ENCODE peak calls at places on chromosomes 11 and 22, in five cellular contexts. One of them, this sample, is unnamed.

GRCh38 chr11:1059759-1060158 is 14.9 kb upstream of the MUC2 start:
- DNase-seq in SJSA1: no peak
- DNase-seq in IMR-90: no peak
- DNase-seq in breast epithelium: no peak
- DNase-seq in mammary epithelial cell: no peak
- DNase-seq in this sample: no peak

GRCh38 chr11:13210424-13210823 is 67.2 kb upstream of the BMAL1 start:
- DNase-seq in SJSA1: peak; percentile 87
- DNase-seq in breast epithelium: peak; percentile 66
- DNase-seq in IMR-90: peak; percentile 84
- DNase-seq in mammary epithelial cell: peak; percentile 63
- DNase-seq in this sample: peak; percentile 59

GRCh38 chr11:72614381-72614780 is 59.8 kb downstream of the PDE2A start:
- DNase-seq in SJSA1: no peak
- DNase-seq in IMR-90: no peak
- DNase-seq in mammary epithelial cell: no peak
- DNase-seq in breast epithelium: no peak
- DNase-seq in this sample: no peak

GRCh38 chr22:23029521-23030228 is 40.6 kb upstream of the GNAZ start:
- DNase-seq in SJSA1: no peak
- DNase-seq in mammary epithelial cell: no peak
- DNase-seq in IMR-90: no peak
- DNase-seq in breast epithelium: no peak
- DNase-seq in this sample: no peak

GRCh38 chr11:43943931-43944751 is 1.7 kb downstream of the C11orf96 start:
- DNase-seq in SJSA1: peak; percentile 65
- DNase-seq in breast epithelium: no peak
- DNase-seq in mammary epithelial cell: peak; percentile 84
- DNase-seq in IMR-90: peak; percentile 28
- DNase-seq in this sample: peak; percentile 56

GRCh38 chr22:19663286-19663815 is 51.0 kb upstream of the SEPTIN5 start:
- DNase-seq in SJSA1: no peak
- DNase-seq in mammary epithelial cell: peak; percentile 65
- DNase-seq in IMR-90: peak; percentile 76
- DNase-seq in breast epithelium: no peak
- DNase-seq in this sample: peak; percentile 83

GRCh38 chr11:125075900-125076317 is 12.8 kb downstream of the SLC37A2 start:
- DNase-seq in IMR-90: no peak
- DNase-seq in SJSA1: no peak
- DNase-seq in breast epithelium: no peak
- DNase-seq in mammary epithelial cell: peak; percentile 28
- DNase-seq in this sample: peak; percentile 29

GRCh38 chr22:42932857-42933782 is 76.0 kb upstream of the ARFGAP3 start:
- DNase-seq in IMR-90: peak; percentile 28
- DNase-seq in mammary epithelial cell: no peak
- DNase-seq in SJSA1: no peak
- DNase-seq in breast epithelium: no peak
- DNase-seq in this sample: peak; percentile 41

GRCh38 chr11:85737738-85738137 is 51.7 kb upstream of the CCDC89 start:
- DNase-seq in breast epithelium: no peak
- DNase-seq in mammary epithelial cell: no peak
- DNase-seq in IMR-90: no peak
- DNase-seq in SJSA1: no peak
- DNase-seq in this sample: no peak

GRCh38 chr22:19579113-19579811 is 55.1 kb upstream of the CLDN5 start:
- DNase-seq in SJSA1: no peak
- DNase-seq in mammary epithelial cell: no peak
- DNase-seq in breast epithelium: no peak
- DNase-seq in IMR-90: no peak
- DNase-seq in this sample: no peak

GRCh38 chr11:108975641-108976071 is 310.8 kb downstream of the DDX10 start:
- DNase-seq in IMR-90: no peak
- DNase-seq in SJSA1: no peak
- DNase-seq in breast epithelium: no peak
- DNase-seq in mammary epithelial cell: no peak
- DNase-seq in this sample: no peak

GRCh38 chr11:130612291-130612802 is 163.9 kb downstream of the ADAMTS15 start:
- DNase-seq in SJSA1: no peak
- DNase-seq in breast epithelium: no peak
- DNase-seq in mammary epithelial cell: peak; percentile 57
- DNase-seq in IMR-90: peak; percentile 73
- DNase-seq in this sample: peak; percentile 82

GRCh38 chr22:48701296-48702030 is 1126.2 kb downstream of the BRD1 start:
- DNase-seq in IMR-90: no peak
- DNase-seq in mammary epithelial cell: no peak
- DNase-seq in breast epithelium: no peak
- DNase-seq in SJSA1: no peak
- DNase-seq in this sample: no peak

GRCh38 chr11:729492-730074 is 17.7 kb upstream of the TALDO1 start:
- DNase-seq in IMR-90: no peak
- DNase-seq in breast epithelium: no peak
- DNase-seq in SJSA1: no peak
- DNase-seq in mammary epithelial cell: no peak
- DNase-seq in this sample: no peak

GRCh38 chr11:95461858-95462257 is 230.9 kb upstream of the SESN3 start:
- DNase-seq in SJSA1: no peak
- DNase-seq in mammary epithelial cell: no peak
- DNase-seq in IMR-90: no peak
- DNase-seq in breast epithelium: no peak
- DNase-seq in this sample: no peak

GRCh38 chr11:100823360-100823759 is 136.3 kb downstream of the ARHGAP42 start:
- DNase-seq in mammary epithelial cell: no peak
- DNase-seq in IMR-90: peak; percentile 36
- DNase-seq in breast epithelium: no peak
- DNase-seq in SJSA1: no peak
- DNase-seq in this sample: no peak

GRCh38 chr11:126352934-126353801 is 2.3 kb upstream of the ST3GAL4 start:
- DNase-seq in IMR-90: peak; percentile 75
- DNase-seq in mammary epithelial cell: peak; percentile 86
- DNase-seq in SJSA1: no peak
- DNase-seq in breast epithelium: no peak
- DNase-seq in this sample: peak; percentile 65

GRCh38 chr11:7555067-7555699 is 41.4 kb downstream of the PPFIBP2 start:
- DNase-seq in mammary epithelial cell: no peak
- DNase-seq in SJSA1: no peak
- DNase-seq in IMR-90: no peak
- DNase-seq in breast epithelium: peak; percentile 69
- DNase-seq in this sample: no peak

GRCh38 chr22:29275819-29276565 is 7.9 kb downstream of the EWSR1 start:
- DNase-seq in breast epithelium: no peak
- DNase-seq in SJSA1: no peak
- DNase-seq in mammary epithelial cell: no peak
- DNase-seq in IMR-90: no peak
- DNase-seq in this sample: no peak

GRCh38 chr11:44701276-44701675 is 25.5 kb upstream of the TSPAN18 start:
- DNase-seq in mammary epithelial cell: no peak
- DNase-seq in breast epithelium: no peak
- DNase-seq in IMR-90: no peak
- DNase-seq in SJSA1: no peak
- DNase-seq in this sample: no peak

GRCh38 chr11:110165039-110165438 is 71.8 kb downstream of the ZC3H12C start:
- DNase-seq in breast epithelium: no peak
- DNase-seq in mammary epithelial cell: no peak
- DNase-seq in SJSA1: no peak
- DNase-seq in IMR-90: no peak
- DNase-seq in this sample: no peak

GRCh38 chr11:44409071-44409470 is 99.1 kb upstream of the ALX4 start:
- DNase-seq in mammary epithelial cell: no peak
- DNase-seq in breast epithelium: no peak
- DNase-seq in SJSA1: no peak
- DNase-seq in IMR-90: no peak
- DNase-seq in this sample: no peak

GRCh38 chr11:127110542-127110941 is 110.0 kb upstream of the KIRREL3 start:
- DNase-seq in mammary epithelial cell: no peak
- DNase-seq in IMR-90: no peak
- DNase-seq in SJSA1: no peak
- DNase-seq in breast epithelium: no peak
- DNase-seq in this sample: no peak

GRCh38 chr22:31339148-31339832 is 6.9 kb downstream of the PATZ1 start:
- DNase-seq in IMR-90: no peak
- DNase-seq in mammary epithelial cell: no peak
- DNase-seq in breast epithelium: no peak
- DNase-seq in SJSA1: no peak
- DNase-seq in this sample: no peak

GRCh38 chr22:27651486-27651885 is 150.1 kb downstream of the MN1 start:
- DNase-seq in mammary epithelial cell: no peak
- DNase-seq in IMR-90: no peak
- DNase-seq in breast epithelium: no peak
- DNase-seq in SJSA1: no peak
- DNase-seq in this sample: no peak

GRCh38 chr22:23237201-23237798 is 57.0 kb downstream of the BCR start:
- DNase-seq in IMR-90: peak; percentile 66
- DNase-seq in mammary epithelial cell: no peak
- DNase-seq in SJSA1: no peak
- DNase-seq in breast epithelium: no peak
- DNase-seq in this sample: peak; percentile 53

GRCh38 chr11:90803366-90803765 is 580.5 kb upstream of the CHORDC1 start:
- DNase-seq in SJSA1: no peak
- DNase-seq in breast epithelium: no peak
- DNase-seq in IMR-90: no peak
- DNase-seq in mammary epithelial cell: peak; percentile 56
- DNase-seq in this sample: no peak

GRCh38 chr11:95138448-95138847 is 48.8 kb downstream of the ENDOD1 start:
- DNase-seq in IMR-90: no peak
- DNase-seq in breast epithelium: no peak
- DNase-seq in SJSA1: no peak
- DNase-seq in mammary epithelial cell: no peak
- DNase-seq in this sample: no peak

GRCh38 chr11:120746836-120747609 is 235.5 kb downstream of the GRIK4 start:
- DNase-seq in breast epithelium: no peak
- DNase-seq in IMR-90: no peak
- DNase-seq in mammary epithelial cell: peak; percentile 92
- DNase-seq in SJSA1: no peak
- DNase-seq in this sample: no peak

GRCh38 chr11:6315811-6316425 is 4.4 kb downstream of the CAVIN3 start:
- DNase-seq in SJSA1: peak; percentile 46
- DNase-seq in IMR-90: peak; percentile 65
- DNase-seq in mammary epithelial cell: peak; percentile 40
- DNase-seq in breast epithelium: peak; percentile 54
- DNase-seq in this sample: peak; percentile 30

DNA sequence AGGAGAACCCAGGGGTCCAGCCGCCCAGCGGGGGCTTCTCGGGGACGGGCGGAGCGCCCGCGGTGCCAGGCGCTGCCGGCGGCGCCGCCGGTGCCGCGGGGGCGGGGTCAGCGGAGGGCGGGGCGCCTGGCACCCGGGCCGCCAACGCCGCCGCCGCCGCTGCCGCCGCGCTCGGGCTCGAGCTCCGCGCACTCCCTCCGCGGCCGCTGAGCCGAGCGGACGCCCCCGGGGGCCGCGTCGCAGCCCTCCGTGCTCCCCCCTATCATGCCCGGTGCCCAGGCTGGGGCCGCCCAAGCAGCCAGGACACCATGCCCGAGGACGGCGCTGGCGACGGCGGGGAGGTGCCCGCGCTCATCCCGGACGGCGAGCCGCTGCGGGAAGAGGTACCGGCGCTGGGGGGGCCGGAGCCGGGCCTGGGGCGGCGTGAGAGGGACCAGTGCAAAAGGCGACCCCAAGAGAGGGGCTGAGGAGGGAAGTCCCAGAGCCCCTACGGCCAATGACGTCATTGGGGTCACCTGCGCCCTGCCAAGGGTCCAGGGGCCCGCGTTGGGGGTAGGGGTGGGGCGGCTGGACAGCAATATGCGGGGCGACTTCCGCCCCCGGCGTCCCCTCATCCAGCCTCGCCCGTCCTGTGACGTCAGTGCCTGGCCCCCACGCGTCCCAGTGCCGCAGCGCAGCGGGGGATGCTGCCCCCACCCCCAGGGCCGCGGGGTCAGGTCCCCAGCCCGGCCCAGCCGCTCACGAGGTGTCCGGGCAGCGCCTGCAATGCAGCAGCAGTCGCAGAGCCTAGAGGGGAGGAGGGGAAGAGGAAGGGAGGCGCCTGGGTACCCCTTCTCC is at the start of gene TMEM151A:
- DNase-seq in SJSA1: no peak
- DNase-seq in mammary epithelial cell: no peak
- DNase-seq in IMR-90: no peak
- DNase-seq in breast epithelium: no peak
- DNase-seq in this sample: no peak
- H3K4me3 ChIP-seq in SJSA1: peak within 1 kb of the TSS; percentile 25
- H3K4me3 ChIP-seq in mammary epithelial cell: no peak within 1 kb of the TSS
- H3K4me3 ChIP-seq in IMR-90: peak within 1 kb of the TSS; percentile 18
- H3K4me3 ChIP-seq in breast epithelium: peak within 1 kb of the TSS; percentile 32
- H3K4me3 ChIP-seq in this sample: no peak within 1 kb of the TSS

GRCh38 chr11:102566112-102566511 is 35.6 kb upstream of the MMP7 start:
- DNase-seq in SJSA1: no peak
- DNase-seq in breast epithelium: no peak
- DNase-seq in mammary epithelial cell: no peak
- DNase-seq in IMR-90: no peak
- DNase-seq in this sample: no peak
- H3K9me3 ChIP-seq in SJSA1: no peaks in the 10 kb centered on the region
- H3K9me3 ChIP-seq in breast epithelium: no peaks in the 10 kb centered on the region
- H3K9me3 ChIP-seq in mammary epithelial cell: peaks cover 6% of the 10 kb centered on the region
- H3K9me3 ChIP-seq in IMR-90: peaks cover 3% of the 10 kb centered on the region
- H3K9me3 ChIP-seq in this sample: peaks cover 8% of the 10 kb centered on the region

DNA sequence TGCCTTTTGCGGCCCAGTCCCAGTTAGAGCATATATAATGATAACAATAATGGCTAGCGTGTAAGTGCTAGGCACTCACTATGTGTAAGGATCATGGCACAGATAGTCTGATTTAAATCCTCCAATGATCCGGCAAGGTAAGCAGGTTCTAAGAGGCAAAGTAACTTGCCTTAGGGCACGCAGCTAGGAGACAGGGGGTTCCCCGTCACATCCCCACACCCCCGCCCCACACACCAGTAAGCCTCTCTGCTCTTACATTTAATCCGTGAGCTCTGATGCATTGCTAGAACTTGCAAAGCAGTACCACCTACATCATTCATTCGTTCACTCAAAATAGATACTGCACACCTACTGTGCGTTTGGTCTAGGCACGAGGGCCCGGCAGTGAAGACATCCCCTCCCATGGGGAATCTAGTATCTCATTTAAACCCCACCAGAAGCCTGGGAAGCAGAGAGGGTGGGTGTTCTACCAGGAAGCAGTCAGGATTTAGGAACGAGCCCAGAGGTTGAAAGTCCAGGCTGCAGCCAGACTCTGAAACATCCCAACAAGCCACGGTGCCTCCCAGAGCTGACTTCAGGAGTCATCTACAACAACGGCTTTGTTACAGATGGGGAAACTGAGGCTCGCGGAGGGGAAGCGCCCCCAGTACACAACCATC is 20.6 kb downstream of the TMPRSS6 start:
- DNase-seq in breast epithelium: no peak
- DNase-seq in mammary epithelial cell: no peak
- DNase-seq in SJSA1: no peak
- DNase-seq in IMR-90: no peak
- DNase-seq in this sample: no peak
- H3K4me3 ChIP-seq in breast epithelium: no peak overlapping the region
- H3K4me3 ChIP-seq in mammary epithelial cell: no peak overlapping the region
- H3K4me3 ChIP-seq in SJSA1: no peak overlapping the region
- H3K4me3 ChIP-seq in IMR-90: no peak overlapping the region
- H3K4me3 ChIP-seq in this sample: no peak overlapping the region

DNA sequence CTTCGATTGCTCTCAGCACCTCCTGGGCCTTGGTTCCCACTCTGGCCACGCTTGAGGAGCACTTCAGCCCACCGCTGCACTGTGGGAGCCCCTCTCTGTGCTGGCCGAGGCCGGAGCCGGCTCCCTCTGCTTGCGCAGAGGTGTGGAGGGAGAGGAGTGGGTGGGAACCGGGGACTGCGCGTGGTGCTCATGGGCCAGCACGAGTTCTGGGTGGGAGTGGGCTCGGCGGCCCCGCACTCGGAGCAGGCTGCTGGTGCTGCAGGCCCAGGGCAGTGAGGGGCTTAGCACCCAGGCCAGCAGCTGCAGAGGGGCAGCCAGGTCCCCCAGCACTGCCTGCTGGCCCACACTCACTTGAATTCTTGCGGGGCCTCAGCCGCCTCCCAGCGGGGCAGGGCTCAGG is 12.2 kb downstream of the OR4B1 start:
- DNase-seq in mammary epithelial cell: no peak
- DNase-seq in SJSA1: no peak
- DNase-seq in IMR-90: no peak
- DNase-seq in breast epithelium: no peak
- DNase-seq in this sample: no peak
- H3K9me3 ChIP-seq in mammary epithelial cell: peaks cover 20% of the 10 kb centered on the region
- H3K9me3 ChIP-seq in SJSA1: no peaks in the 10 kb centered on the region
- H3K9me3 ChIP-seq in IMR-90: no peaks in the 10 kb centered on the region
- H3K9me3 ChIP-seq in breast epithelium: peaks cover 8% of the 10 kb centered on the region
- H3K9me3 ChIP-seq in this sample: peaks cover 4% of the 10 kb centered on the region